ENCODE peak calls at places on chromosomes 3 and 15, in seven cellular contexts. B, J, K, E, W, N and H are unnamed samples.
A peak's percentile ranks its signal among the peaks of the same experiment; 100 is the strongest.

GRCh38 chr15:79644091-79644490 is 212.0 kb downstream of the MINAR1 start:
- DNase-seq in B (no peak), J (no peak), W (no peak), K (no peak), E (no peak), N (no peak), H (no peak)

GRCh38 chr3:168688267-168688666 is 592.5 kb upstream of the GOLIM4 start:
- DNase-seq in J (no peak), W (no peak), E (no peak), B (no peak), N (no peak), K (no peak), H (no peak)

GRCh38 chr3:155281892-155282291 is 11.6 kb downstream of the STRIT1 start:
- DNase-seq in K (no peak), J (no peak), N (no peak), E (no peak), W (no peak), B (no peak), H (no peak)

GRCh38 chr15:60945196-60945595 is 283.9 kb downstream of the RORA start:
- DNase-seq in N (peak; percentile 91), B (no peak), K (no peak), E (peak; percentile 88), J (peak; percentile 34), W (peak; percentile 11), H (peak; percentile 81)

GRCh38 chr3:157077565-157077991 is 82.4 kb downstream of the CCNL1 start:
- DNase-seq in K (no peak), J (no peak), W (no peak), N (no peak), B (no peak), E (no peak), H (no peak)

GRCh38 chr3:9500108-9501050 is 53.2 kb downstream of the LHFPL4 start:
- DNase-seq in J (no peak), B (no peak), N (peak; percentile 60), W (peak; percentile 66), E (peak; percentile 53), K (peak; percentile 73), H (no peak)

GRCh38 chr15:80247320-80247719 is 4.7 kb downstream of the CTXND1 start:
- DNase-seq in J (no peak), E (no peak), B (no peak), W (no peak), K (no peak), N (no peak), H (no peak)

GRCh38 chr3:74904646-74905045 is 290.2 kb upstream of the CNTN3 start:
- DNase-seq in K (no peak), B (no peak), J (no peak), E (no peak), N (no peak), W (no peak), H (no peak)

GRCh38 chr3:189393598-189393997 is 221.8 kb downstream of the TPRG1 start:
- DNase-seq in N (no peak), K (peak; percentile 85), E (no peak), J (no peak), W (peak; percentile 21), B (no peak), H (no peak)

GRCh38 chr3:65582012-65582717 is 456.6 kb downstream of the MAGI1 start:
- DNase-seq in N (no peak), W (no peak), B (no peak), J (no peak), E (no peak), K (no peak), H (no peak)

GRCh38 chr15:48721061-48721810 is 75.7 kb upstream of the FBN1 start:
- DNase-seq in K (no peak), W (no peak), B (no peak), N (no peak), J (no peak), E (no peak), H (no peak)

GRCh38 chr3:134008630-134009156 is 21.0 kb downstream of the SLCO2A1 start:
- DNase-seq in N (peak; percentile 7), J (no peak), B (no peak), K (no peak), E (no peak), W (no peak), H (no peak)

GRCh38 chr15:96392380-96393208 is 62.1 kb downstream of the NR2F2 start:
- DNase-seq in B (no peak), K (peak; percentile 25), N (no peak), J (no peak), E (no peak), W (no peak), H (no peak)

GRCh38 chr3:106302451-106303221 is 433.8 kb upstream of the CBLB start:
- DNase-seq in J (no peak), W (no peak), N (no peak), K (no peak), E (no peak), B (no peak), H (no peak)

DNA sequence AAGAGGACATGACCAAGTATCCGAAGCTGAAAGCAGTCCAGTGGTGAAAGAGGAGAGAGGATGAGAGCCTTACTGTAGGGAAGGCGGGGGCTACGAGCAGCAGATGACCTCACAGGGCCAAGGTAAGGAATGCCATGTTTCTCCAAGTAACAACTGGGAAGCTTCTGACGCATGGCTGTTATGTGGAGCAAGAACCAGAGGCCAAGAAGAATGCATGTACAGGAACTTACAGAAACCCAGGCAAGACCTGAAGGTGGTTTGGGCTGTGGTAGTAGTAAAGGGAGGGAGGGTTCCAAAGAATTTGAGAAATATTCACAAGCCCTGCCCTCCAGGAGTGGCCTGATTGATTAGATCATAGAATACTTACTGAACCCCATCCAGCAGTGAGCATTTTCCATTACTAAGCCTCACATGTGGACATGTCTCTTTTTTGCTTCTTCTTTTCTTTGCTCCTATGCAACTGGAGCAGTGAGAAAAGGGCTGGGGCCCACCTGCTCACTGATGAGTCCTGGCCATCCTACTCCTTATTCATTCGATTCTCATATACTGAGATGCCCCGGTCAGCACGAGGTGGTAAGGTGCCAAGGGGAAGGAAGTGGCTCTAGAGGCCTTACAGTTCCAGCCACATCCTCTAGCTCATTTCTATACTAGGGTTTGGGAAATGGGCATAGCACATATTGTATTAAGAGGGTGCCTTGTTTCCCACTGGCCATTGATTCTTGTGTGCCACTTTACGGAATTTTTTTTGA is 8.3 kb upstream of the SLC12A8 start:
- DNase-seq in W (no peak), E (no peak), K (no peak), N (no peak), B (no peak), J (no peak), H (no peak)
- TF ChIP-seq POLR2A in W (no peak), E (no peak), K (no peak), N (no peak), B (no peak), J (no peak), H (no peak)

DNA sequence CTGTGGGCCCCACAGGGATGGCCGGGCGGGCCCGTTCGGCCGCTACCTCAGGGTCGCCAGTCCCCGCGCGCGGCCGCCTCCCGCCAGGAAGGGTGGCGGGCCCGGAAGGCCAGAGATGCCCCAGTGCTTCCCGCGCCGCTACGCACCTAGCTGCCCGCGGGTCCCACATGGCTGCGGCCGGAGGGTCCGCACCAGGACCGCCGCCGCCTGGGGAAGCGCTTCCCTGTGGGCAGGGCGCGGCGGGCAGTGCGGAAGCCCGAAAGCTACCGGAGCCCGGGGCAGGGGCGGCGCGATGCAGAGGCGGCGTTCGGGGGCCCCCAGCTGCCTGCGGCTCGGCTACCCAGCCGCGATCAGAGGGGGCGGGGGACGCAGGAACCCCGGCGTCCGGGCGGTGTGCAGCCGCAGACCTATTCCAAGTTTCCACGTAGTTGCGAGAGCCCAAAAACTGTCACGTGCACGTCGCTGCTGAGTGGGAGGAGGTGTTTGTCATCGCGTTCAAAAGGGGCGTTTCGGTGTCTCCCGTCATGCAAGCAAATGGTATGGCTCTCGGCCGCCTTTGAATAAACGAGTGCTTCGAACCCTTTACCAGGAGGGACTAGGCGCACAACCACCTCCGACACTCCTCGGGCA is at the start of gene TRANK1:
- DNase-seq in N (peak; percentile 54), K (peak; percentile 26), W (peak; percentile 71), B (peak; percentile 35), J (peak; percentile 69), E (peak; percentile 21), H (peak; percentile 74)
- TF ChIP-seq POLR2A in N (no peak), K (no peak), W (peak; percentile 60), B (peak; percentile 42), J (peak; percentile 56), E (peak; percentile 24), H (peak; percentile 57)

GRCh38 chr3:33386631-33387030 is 53.6 kb downstream of the UBP1 start:
- DNase-seq in J (no peak), W (no peak), K (no peak), B (no peak), N (no peak), E (no peak), H (no peak)

GRCh38 chr3:33389908-33390307 is 50.3 kb downstream of the UBP1 start:
- DNase-seq in B (no peak), J (no peak), E (no peak), W (no peak), K (no peak), N (no peak), H (no peak)

GRCh38 chr3:33388374-33389100 is 51.7 kb downstream of the UBP1 start:
- DNase-seq in B (no peak), K (no peak), J (no peak), E (no peak), W (no peak), N (no peak), H (no peak)

GRCh38 chr3:33383951-33384350 is 56.3 kb downstream of the UBP1 start:
- DNase-seq in K (no peak), E (no peak), N (no peak), B (no peak), W (no peak), J (no peak), H (no peak)

DNA sequence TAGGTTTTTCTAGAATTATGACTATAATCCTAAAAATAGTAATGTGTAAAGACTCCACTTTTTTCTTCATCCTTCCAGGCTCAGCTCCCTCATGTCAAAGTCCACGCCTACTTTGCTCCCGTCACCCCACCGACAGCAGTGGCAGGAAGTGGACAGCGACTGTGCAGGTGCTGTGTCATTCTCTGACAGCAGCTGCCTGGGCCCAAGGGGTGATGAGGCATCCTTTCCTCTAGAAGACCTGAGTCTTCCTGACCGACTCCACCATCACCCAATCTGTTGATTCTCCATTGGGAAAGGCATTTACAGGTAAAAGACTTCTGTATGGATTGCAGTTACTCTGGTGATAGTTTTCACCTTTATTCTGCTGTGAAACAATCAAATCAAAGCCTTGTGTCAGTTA is 54.8 kb downstream of the UBP1 start:
- DNase-seq in W (no peak), J (no peak), N (no peak), E (no peak), K (peak; percentile 30), B (no peak), H (no peak)
- TF ChIP-seq POLR2A in W (no peak), J (no peak), N (no peak), E (no peak), K (no peak), B (no peak), H (no peak)

DNA sequence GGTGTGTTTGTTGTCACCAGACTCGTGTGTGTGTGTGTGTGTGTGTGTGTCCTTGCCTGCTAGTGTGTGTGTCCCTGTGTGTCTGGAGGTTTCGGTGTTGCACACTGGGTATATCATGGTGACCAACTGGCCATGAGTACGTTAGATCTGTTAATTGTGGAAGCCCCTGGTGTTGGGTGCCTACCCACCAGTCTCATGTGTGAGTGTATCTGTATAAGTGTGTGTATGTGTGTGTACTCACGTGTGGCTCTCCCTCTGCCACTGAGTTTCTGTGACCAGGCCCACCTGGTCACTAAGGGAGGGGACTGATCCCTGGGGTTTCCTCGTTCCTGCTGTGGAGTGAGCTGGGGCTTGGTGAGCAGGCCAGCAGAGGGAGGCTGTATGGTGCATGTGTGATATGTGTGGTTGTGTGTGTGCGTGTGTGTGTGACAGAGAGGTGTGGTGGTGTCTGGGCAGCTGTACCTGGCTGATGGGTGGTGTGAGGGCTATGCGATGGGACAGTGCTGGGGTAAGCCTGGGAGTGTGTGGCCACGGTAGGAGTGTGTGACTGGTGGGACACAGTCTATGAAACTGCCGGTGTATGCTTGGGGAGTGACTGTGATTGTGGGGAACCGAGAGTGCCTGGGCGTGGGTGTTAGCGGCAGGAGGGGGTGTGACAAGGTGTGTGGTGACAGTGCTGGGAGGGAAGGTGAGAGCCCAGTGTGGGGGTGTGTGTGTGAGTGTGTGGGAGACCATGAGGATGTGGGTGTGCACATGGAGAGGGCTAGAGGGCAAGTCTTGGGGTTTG is 1.9 kb downstream of the PRKCD start:
- DNase-seq in J (no peak), B (no peak), N (no peak), E (peak; percentile 38), K (peak; percentile 30), W (peak; percentile 70), H (no peak)
- TF ChIP-seq POLR2A in J (peak; percentile 8), B (no peak), N (no peak), E (no peak), K (no peak), W (peak; percentile 49), H (no peak)